ENCODE peak calls at places on chromosomes 1 and 21, in nine cellular contexts. One of them, this sample, is unnamed.

GRCh38 chr1:62142550-62142949 is 52.1 kb upstream of the L1TD1 start:
- DNase-seq in AG10803: peak; percentile 15
- DNase-seq in right atrium auricular region: no peak
- DNase-seq in tibial artery: no peak
- DNase-seq in BE2C: no peak
- DNase-seq in kidney epithelial cell: no peak
- DNase-seq in stomach: no peak
- DNase-seq in lower lobe of right lung: no peak
- DNase-seq in upper lobe of left lung: no peak
- DNase-seq in this sample: peak; percentile 16

GRCh38 chr21:44889625-44890337 is 16.3 kb upstream of the PTTG1IP start:
- DNase-seq in lower lobe of right lung: peak; percentile 34
- DNase-seq in right atrium auricular region: no peak
- DNase-seq in BE2C: peak; percentile 6
- DNase-seq in tibial artery: no peak
- DNase-seq in kidney epithelial cell: no peak
- DNase-seq in AG10803: no peak
- DNase-seq in stomach: no peak
- DNase-seq in upper lobe of left lung: peak; percentile 77
- DNase-seq in this sample: no peak

GRCh38 chr1:205313681-205314308 is 7.8 kb downstream of the NUAK2 start:
- DNase-seq in lower lobe of right lung: peak; percentile 80
- DNase-seq in kidney epithelial cell: no peak
- DNase-seq in tibial artery: peak; percentile 70
- DNase-seq in stomach: peak; percentile 35
- DNase-seq in AG10803: peak; percentile 76
- DNase-seq in right atrium auricular region: peak; percentile 66
- DNase-seq in upper lobe of left lung: peak; percentile 88
- DNase-seq in BE2C: no peak
- DNase-seq in this sample: peak; percentile 62

GRCh38 chr21:21057349-21058062 is 59.3 kb downstream of the NCAM2 start:
- DNase-seq in upper lobe of left lung: no peak
- DNase-seq in kidney epithelial cell: no peak
- DNase-seq in right atrium auricular region: no peak
- DNase-seq in BE2C: no peak
- DNase-seq in tibial artery: no peak
- DNase-seq in AG10803: no peak
- DNase-seq in stomach: no peak
- DNase-seq in lower lobe of right lung: no peak
- DNase-seq in this sample: no peak

GRCh38 chr1:177164380-177165068 is at the start of gene ASTN1:
- DNase-seq in right atrium auricular region: no peak
- DNase-seq in upper lobe of left lung: peak; percentile 45
- DNase-seq in tibial artery: no peak
- DNase-seq in kidney epithelial cell: no peak
- DNase-seq in stomach: no peak
- DNase-seq in lower lobe of right lung: no peak
- DNase-seq in AG10803: no peak
- DNase-seq in BE2C: no peak
- DNase-seq in this sample: no peak

GRCh38 chr1:194117582-194117981 is 931.2 kb upstream of the B3GALT2 start:
- DNase-seq in tibial artery: no peak
- DNase-seq in lower lobe of right lung: no peak
- DNase-seq in AG10803: no peak
- DNase-seq in kidney epithelial cell: no peak
- DNase-seq in stomach: no peak
- DNase-seq in right atrium auricular region: no peak
- DNase-seq in BE2C: no peak
- DNase-seq in upper lobe of left lung: peak; percentile 58
- DNase-seq in this sample: no peak

GRCh38 chr1:163834778-163835177 is 513.0 kb downstream of the NUF2 start:
- DNase-seq in kidney epithelial cell: no peak
- DNase-seq in AG10803: no peak
- DNase-seq in right atrium auricular region: no peak
- DNase-seq in BE2C: no peak
- DNase-seq in stomach: no peak
- DNase-seq in tibial artery: no peak
- DNase-seq in lower lobe of right lung: no peak
- DNase-seq in upper lobe of left lung: no peak
- DNase-seq in this sample: peak; percentile 23

GRCh38 chr1:165647517-165647916 is 16.5 kb downstream of the MGST3 start:
- DNase-seq in lower lobe of right lung: no peak
- DNase-seq in tibial artery: no peak
- DNase-seq in kidney epithelial cell: no peak
- DNase-seq in right atrium auricular region: no peak
- DNase-seq in upper lobe of left lung: no peak
- DNase-seq in BE2C: no peak
- DNase-seq in AG10803: no peak
- DNase-seq in stomach: no peak
- DNase-seq in this sample: no peak

GRCh38 chr1:91400133-91400725 is 4.4 kb downstream of the HFM1 start:
- DNase-seq in kidney epithelial cell: no peak
- DNase-seq in tibial artery: no peak
- DNase-seq in right atrium auricular region: no peak
- DNase-seq in stomach: no peak
- DNase-seq in AG10803: peak; percentile 1
- DNase-seq in lower lobe of right lung: no peak
- DNase-seq in BE2C: no peak
- DNase-seq in upper lobe of left lung: no peak
- DNase-seq in this sample: peak; percentile 14

GRCh38 chr21:45695086-45695485 is 51.6 kb downstream of the PCBP3 start:
- DNase-seq in AG10803: no peak
- DNase-seq in tibial artery: no peak
- DNase-seq in lower lobe of right lung: no peak
- DNase-seq in right atrium auricular region: no peak
- DNase-seq in BE2C: peak; percentile 45
- DNase-seq in stomach: no peak
- DNase-seq in upper lobe of left lung: no peak
- DNase-seq in kidney epithelial cell: no peak
- DNase-seq in this sample: no peak

GRCh38 chr1:50774759-50775351 is 185.2 kb downstream of the FAF1 start:
- DNase-seq in stomach: no peak
- DNase-seq in right atrium auricular region: no peak
- DNase-seq in tibial artery: no peak
- DNase-seq in BE2C: peak; percentile 7
- DNase-seq in AG10803: peak; percentile 65
- DNase-seq in lower lobe of right lung: no peak
- DNase-seq in kidney epithelial cell: peak; percentile 14
- DNase-seq in upper lobe of left lung: no peak
- DNase-seq in this sample: peak; percentile 65

GRCh38 chr21:44374601-44375280 is 21.3 kb downstream of the TRPM2 start:
- DNase-seq in upper lobe of left lung: no peak
- DNase-seq in lower lobe of right lung: no peak
- DNase-seq in AG10803: no peak
- DNase-seq in right atrium auricular region: no peak
- DNase-seq in kidney epithelial cell: no peak
- DNase-seq in stomach: no peak
- DNase-seq in tibial artery: peak; percentile 35
- DNase-seq in BE2C: no peak
- DNase-seq in this sample: no peak

GRCh38 chr1:19113362-19114092 is 96.5 kb downstream of the UBR4 start:
- DNase-seq in lower lobe of right lung: no peak
- DNase-seq in tibial artery: no peak
- DNase-seq in BE2C: peak; percentile 21
- DNase-seq in kidney epithelial cell: peak; percentile 23
- DNase-seq in upper lobe of left lung: no peak
- DNase-seq in stomach: no peak
- DNase-seq in AG10803: peak; percentile 24
- DNase-seq in right atrium auricular region: no peak
- DNase-seq in this sample: peak; percentile 62

GRCh38 chr1:175434268-175434860 is 241.8 kb upstream of the KIAA0040 start:
- DNase-seq in tibial artery: no peak
- DNase-seq in stomach: no peak
- DNase-seq in lower lobe of right lung: no peak
- DNase-seq in AG10803: no peak
- DNase-seq in right atrium auricular region: no peak
- DNase-seq in BE2C: no peak
- DNase-seq in kidney epithelial cell: no peak
- DNase-seq in upper lobe of left lung: no peak
- DNase-seq in this sample: no peak

GRCh38 chr1:224591326-224591725 is 24.8 kb upstream of the CNIH3 start:
- DNase-seq in AG10803: no peak
- DNase-seq in stomach: no peak
- DNase-seq in right atrium auricular region: no peak
- DNase-seq in tibial artery: no peak
- DNase-seq in kidney epithelial cell: no peak
- DNase-seq in upper lobe of left lung: no peak
- DNase-seq in BE2C: no peak
- DNase-seq in lower lobe of right lung: no peak
- DNase-seq in this sample: no peak

GRCh38 chr1:151803915-151804314 is 1.3 kb downstream of the LINGO4 start:
- DNase-seq in AG10803: no peak
- DNase-seq in upper lobe of left lung: no peak
- DNase-seq in right atrium auricular region: no peak
- DNase-seq in tibial artery: no peak
- DNase-seq in BE2C: no peak
- DNase-seq in stomach: no peak
- DNase-seq in kidney epithelial cell: no peak
- DNase-seq in lower lobe of right lung: no peak
- DNase-seq in this sample: no peak

DNA sequence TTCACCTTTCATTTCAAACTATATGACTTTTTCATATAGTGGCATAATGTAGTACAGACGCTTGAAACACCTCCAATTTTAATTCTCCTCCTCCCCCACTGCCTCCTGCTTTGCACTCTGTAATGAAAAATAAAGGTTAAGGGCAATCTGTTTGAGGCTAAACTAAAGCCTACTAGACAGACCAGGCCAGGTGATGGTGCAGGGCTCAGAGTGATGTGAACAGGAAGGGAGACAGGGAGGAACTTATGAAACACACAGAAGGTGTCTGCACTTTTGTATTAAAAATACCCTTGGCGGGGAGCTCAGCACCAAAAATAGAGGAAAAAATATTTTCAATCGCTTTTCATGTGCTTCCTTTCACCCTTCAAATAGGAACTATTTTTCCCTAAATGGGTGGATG is 415.4 kb downstream of the LMO4 start:
- DNase-seq in kidney epithelial cell: no peak
- DNase-seq in upper lobe of left lung: no peak
- DNase-seq in stomach: no peak
- DNase-seq in lower lobe of right lung: no peak
- DNase-seq in right atrium auricular region: no peak
- DNase-seq in AG10803: no peak
- DNase-seq in BE2C: no peak
- DNase-seq in tibial artery: no peak
- DNase-seq in this sample: no peak
- TF ChIP-seq CTCF in kidney epithelial cell: no peak
- TF ChIP-seq CTCF in upper lobe of left lung: no peak
- TF ChIP-seq CTCF in stomach: no peak
- TF ChIP-seq CTCF in lower lobe of right lung: no peak
- TF ChIP-seq CTCF in right atrium auricular region: no peak
- TF ChIP-seq CTCF in AG10803: no peak
- TF ChIP-seq CTCF in BE2C: no peak
- TF ChIP-seq CTCF in tibial artery: no peak
- TF ChIP-seq CTCF in this sample: no peak

DNA sequence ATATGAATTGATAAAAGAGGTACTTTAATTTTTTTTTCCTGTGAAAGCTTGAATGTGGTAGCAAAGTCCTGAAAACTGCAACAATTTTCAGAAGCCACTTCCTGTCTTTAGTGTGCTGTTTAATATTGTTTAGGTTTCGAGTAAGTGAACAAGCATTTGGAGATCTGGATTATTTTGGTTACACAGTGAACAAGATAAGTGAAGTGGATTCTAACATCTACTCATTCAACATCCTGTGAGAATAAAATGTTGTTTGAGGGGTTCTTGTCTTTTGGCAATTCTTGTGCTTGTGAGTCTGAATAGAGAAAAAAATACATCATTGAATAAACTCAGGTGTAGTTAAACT is 35.2 kb upstream of the PLA2G4A start:
- DNase-seq in upper lobe of left lung: no peak
- DNase-seq in right atrium auricular region: no peak
- DNase-seq in lower lobe of right lung: no peak
- DNase-seq in BE2C: no peak
- DNase-seq in tibial artery: no peak
- DNase-seq in kidney epithelial cell: no peak
- DNase-seq in AG10803: no peak
- DNase-seq in stomach: no peak
- DNase-seq in this sample: no peak
- H3K4me3 ChIP-seq in upper lobe of left lung: no peak overlapping the region
- H3K4me3 ChIP-seq in right atrium auricular region: no peak overlapping the region
- H3K4me3 ChIP-seq in lower lobe of right lung: no peak overlapping the region
- H3K4me3 ChIP-seq in BE2C: no peak overlapping the region
- H3K4me3 ChIP-seq in tibial artery: no peak overlapping the region
- H3K4me3 ChIP-seq in kidney epithelial cell: no peak overlapping the region
- H3K4me3 ChIP-seq in AG10803: no peak overlapping the region
- H3K4me3 ChIP-seq in stomach: no peak overlapping the region
- H3K4me3 ChIP-seq in this sample: no peak overlapping the region

GRCh38 chr1:172582889-172583288 is 49.9 kb downstream of the SUCO start:
- DNase-seq in tibial artery: no peak
- DNase-seq in AG10803: no peak
- DNase-seq in right atrium auricular region: no peak
- DNase-seq in BE2C: no peak
- DNase-seq in stomach: no peak
- DNase-seq in upper lobe of left lung: no peak
- DNase-seq in kidney epithelial cell: no peak
- DNase-seq in lower lobe of right lung: no peak
- DNase-seq in this sample: peak; percentile 48
- TF ChIP-seq CTCF in tibial artery: no peak
- TF ChIP-seq CTCF in AG10803: no peak
- TF ChIP-seq CTCF in right atrium auricular region: no peak
- TF ChIP-seq CTCF in BE2C: peak; percentile 13
- TF ChIP-seq CTCF in stomach: no peak
- TF ChIP-seq CTCF in upper lobe of left lung: no peak
- TF ChIP-seq CTCF in kidney epithelial cell: no peak
- TF ChIP-seq CTCF in lower lobe of right lung: no peak
- TF ChIP-seq CTCF in this sample: peak; percentile 38

GRCh38 chr1:31937300-31938183 is 626 bp downstream of the PTP4A2 start:
- DNase-seq in upper lobe of left lung: peak; percentile 96
- DNase-seq in AG10803: peak; percentile 73
- DNase-seq in BE2C: peak; percentile 65
- DNase-seq in kidney epithelial cell: no peak
- DNase-seq in stomach: peak; percentile 79
- DNase-seq in tibial artery: peak; percentile 91
- DNase-seq in right atrium auricular region: peak; percentile 81
- DNase-seq in lower lobe of right lung: peak; percentile 86
- DNase-seq in this sample: peak; percentile 60

GRCh38 chr1:31938184-31938975 is at the start of gene PTP4A2:
- DNase-seq in upper lobe of left lung: peak; percentile 98
- DNase-seq in lower lobe of right lung: peak; percentile 97
- DNase-seq in AG10803: peak; percentile 94
- DNase-seq in kidney epithelial cell: peak; percentile 67
- DNase-seq in stomach: peak; percentile 95
- DNase-seq in BE2C: peak; percentile 88
- DNase-seq in tibial artery: peak; percentile 96
- DNase-seq in right atrium auricular region: peak; percentile 95
- DNase-seq in this sample: peak; percentile 92

GRCh38 chr1:31936278-31936965 is 1.7 kb downstream of the PTP4A2 start:
- DNase-seq in lower lobe of right lung: no peak
- DNase-seq in right atrium auricular region: no peak
- DNase-seq in tibial artery: no peak
- DNase-seq in stomach: no peak
- DNase-seq in kidney epithelial cell: no peak
- DNase-seq in upper lobe of left lung: no peak
- DNase-seq in BE2C: no peak
- DNase-seq in AG10803: peak; percentile 17
- DNase-seq in this sample: peak; percentile 45

GRCh38 chr1:31936966-31937299 is 1.2 kb downstream of the PTP4A2 start:
- DNase-seq in lower lobe of right lung: no peak
- DNase-seq in BE2C: no peak
- DNase-seq in stomach: no peak
- DNase-seq in kidney epithelial cell: no peak
- DNase-seq in right atrium auricular region: no peak
- DNase-seq in tibial artery: no peak
- DNase-seq in upper lobe of left lung: no peak
- DNase-seq in AG10803: no peak
- DNase-seq in this sample: no peak

GRCh38 chr1:31939484-31940329 is 1.5 kb upstream of the PTP4A2 start:
- DNase-seq in right atrium auricular region: no peak
- DNase-seq in stomach: peak; percentile 73
- DNase-seq in AG10803: peak; percentile 66
- DNase-seq in lower lobe of right lung: peak; percentile 68
- DNase-seq in tibial artery: no peak
- DNase-seq in kidney epithelial cell: peak; percentile 82
- DNase-seq in BE2C: peak; percentile 66
- DNase-seq in upper lobe of left lung: no peak
- DNase-seq in this sample: peak; percentile 84
- H3K4me3 ChIP-seq in right atrium auricular region: no peak overlapping the region
- H3K4me3 ChIP-seq in stomach: no peak overlapping the region
- H3K4me3 ChIP-seq in AG10803: no peak overlapping the region
- H3K4me3 ChIP-seq in lower lobe of right lung: no peak overlapping the region
- H3K4me3 ChIP-seq in tibial artery: no peak overlapping the region
- H3K4me3 ChIP-seq in kidney epithelial cell: no peak overlapping the region
- H3K4me3 ChIP-seq in BE2C: no peak overlapping the region
- H3K4me3 ChIP-seq in upper lobe of left lung: no peak overlapping the region
- H3K4me3 ChIP-seq in this sample: no peak overlapping the region

This sample was measured in epithelial cell of esophagus.